ENCODE peak calls at places on chromosomes 3 and 15, in six cellular contexts. B is heart left ventricle, E is AG10803, Y is NCI-H510A treated with DMSO at 0.1 percent for 48 hours, G is M059J, A is AG04450. W is an unnamed sample.

GRCh38 chr3:141308588-141309218 is 59.6 kb upstream of the ZBTB38 start:
- DNase-seq in B (peak; percentile 54), E (peak; percentile 46), Y (peak; percentile 65), G (peak; percentile 74), A (no peak), W (peak; percentile 54)

GRCh38 chr3:123419850-123420292 is 29.0 kb downstream of the ADCY5 start:
- DNase-seq in B (peak; percentile 74), E (no peak), Y (no peak), G (peak; percentile 37), A (no peak), W (peak; percentile 17)

GRCh38 chr15:55630921-55631320 is 42.8 kb upstream of the PYGO1 start:
- DNase-seq in B (no peak), E (no peak), Y (no peak), G (no peak), A (no peak), W (no peak)

GRCh38 chr3:12345584-12346494 is 57.0 kb downstream of the PPARG start:
- DNase-seq in B (no peak), E (no peak), Y (no peak), G (no peak), A (no peak), W (no peak)

GRCh38 chr15:89647191-89647851 is 7.9 kb downstream of the KIF7 start:
- DNase-seq in B (peak; percentile 74), E (peak; percentile 52), Y (no peak), G (no peak), A (no peak), W (peak; percentile 58)

GRCh38 chr3:56795097-56795806 is 6.5 kb downstream of the ARHGEF3 start:
- DNase-seq in B (no peak), E (peak; percentile 64), Y (no peak), G (peak; percentile 42), A (no peak), W (peak; percentile 33)

GRCh38 chr15:84598993-84599392 is 1.8 kb upstream of the ZSCAN2 start:
- DNase-seq in B (no peak), E (peak; percentile 53), Y (peak; percentile 4), G (peak; percentile 53), A (peak; percentile 20), W (peak; percentile 67)

GRCh38 chr15:40429068-40429707 is 11.6 kb upstream of the BAHD1 start:
- DNase-seq in B (no peak), E (no peak), Y (no peak), G (no peak), A (no peak), W (no peak)

GRCh38 chr3:65636326-65636725 is 402.4 kb downstream of the MAGI1 start:
- DNase-seq in B (no peak), E (no peak), Y (peak; percentile 25), G (no peak), A (no peak), W (no peak)

GRCh38 chr3:49415931-49416601 is 3.8 kb downstream of the TCTA start:
- DNase-seq in B (no peak), E (no peak), Y (no peak), G (no peak), A (no peak), W (peak; percentile 71)

W was measured in RPMI7951.